ENCODE peak calls at places on chromosomes 13 and 19, in nine cellular contexts. I, K, P, G, O, N, W, T and D are unnamed samples.

GRCh38 chr13:70523622-70524021 is 415.4 kb upstream of the KLHL1 start:
- DNase-seq in I (peak), K (no peak), P (peak), G (no peak), O (peak), N (no peak), W (no peak), T (no peak), D (no peak)

GRCh38 chr19:6590458-6591319 is at the start of gene CD70:
- DNase-seq in I (no peak), K (no peak), P (no peak), G (peak), O (no peak), N (peak), W (no peak), T (no peak), D (peak)

GRCh38 chr19:18514800-18515682 is 6.8 kb downstream of the ELL start:
- DNase-seq in I (peak), K (peak), P (peak), G (no peak), O (no peak), N (peak), W (no peak), T (no peak), D (no peak)

GRCh38 chr19:367963-368623 is 23.5 kb upstream of the MIER2 start:
- DNase-seq in I (no peak), K (no peak), P (no peak), G (no peak), O (no peak), N (no peak), W (no peak), T (no peak), D (no peak)

GRCh38 chr13:28659611-28659970 is 661 bp downstream of the POMP start:
- DNase-seq in I (no peak), K (peak), P (peak), G (no peak), O (no peak), N (peak), W (no peak), T (no peak), D (no peak)

GRCh38 chr19:17718467-17718987 is 753 bp upstream of the MAP1S start:
- DNase-seq in I (no peak), K (no peak), P (no peak), G (no peak), O (no peak), N (no peak), W (no peak), T (no peak), D (no peak)

GRCh38 chr13:101181076-101181685 is 235.1 kb downstream of the NALCN start:
- DNase-seq in I (no peak), K (no peak), P (no peak), G (no peak), O (no peak), N (no peak), W (no peak), T (no peak), D (no peak)

GRCh38 chr19:38942471-38943181 is 11.9 kb downstream of the MRPS12 start:
- DNase-seq in I (no peak), K (no peak), P (no peak), G (no peak), O (no peak), N (no peak), W (no peak), T (no peak), D (no peak)

GRCh38 chr19:8552810-8553209 is 24.4 kb downstream of the MYO1F start:
- DNase-seq in I (peak), K (peak), P (peak), G (no peak), O (no peak), N (no peak), W (no peak), T (no peak), D (no peak)

GRCh38 chr13:113468461-113469147 is 15.3 kb upstream of the ADPRHL1 start:
- DNase-seq in I (no peak), K (no peak), P (no peak), G (no peak), O (no peak), N (no peak), W (no peak), T (no peak), D (no peak)

GRCh38 chr13:64441740-64442139 is 2788.4 kb downstream of the PCDH9 start:
- DNase-seq in I (no peak), K (no peak), P (no peak), G (no peak), O (no peak), N (no peak), W (no peak), T (no peak), D (no peak)

GRCh38 chr13:27194895-27195764 is 23.5 kb upstream of the USP12 start:
- DNase-seq in I (no peak), K (peak), P (peak), G (no peak), O (no peak), N (no peak), W (no peak), T (peak), D (no peak)

GRCh38 chr13:32426981-32427851 is 714 bp downstream of the N4BP2L1 start:
- DNase-seq in I (no peak), K (peak), P (peak), G (peak), O (no peak), N (peak), W (no peak), T (no peak), D (peak)

GRCh38 chr13:79560954-79561353 is 80.0 kb downstream of the NDFIP2 start:
- DNase-seq in I (no peak), K (no peak), P (no peak), G (no peak), O (no peak), N (no peak), W (no peak), T (no peak), D (no peak)

GRCh38 chr19:55005684-55006488 is 32.2 kb downstream of the GP6 start:
- DNase-seq in I (peak), K (no peak), P (peak), G (peak), O (peak), N (peak), W (peak), T (peak), D (peak)

GRCh38 chr13:30042891-30043630 is 192.6 kb upstream of the UBL3 start:
- DNase-seq in I (no peak), K (no peak), P (no peak), G (no peak), O (no peak), N (no peak), W (no peak), T (no peak), D (no peak)

GRCh38 chr13:100158569-100158968 is 69.7 kb downstream of the PCCA start:
- DNase-seq in I (no peak), K (no peak), P (no peak), G (no peak), O (no peak), N (no peak), W (no peak), T (no peak), D (no peak)

GRCh38 chr13:41246969-41247750 is 16.2 kb downstream of the MTRF1 start:
- DNase-seq in I (no peak), K (no peak), P (no peak), G (no peak), O (no peak), N (no peak), W (no peak), T (no peak), D (no peak)

GRCh38 chr19:55384576-55385235 is 614 bp upstream of the TMEM238 start:
- DNase-seq in I (peak), K (no peak), P (no peak), G (no peak), O (no peak), N (no peak), W (no peak), T (no peak), D (no peak)

GRCh38 chr13:21671793-21672680 is 1.2 kb downstream of the FGF9 start:
- DNase-seq in I (peak), K (no peak), P (no peak), G (no peak), O (no peak), N (no peak), W (no peak), T (no peak), D (no peak)

GRCh38 chr13:26872444-26873173 is 112.0 kb upstream of the GPR12 start:
- DNase-seq in I (peak), K (peak), P (peak), G (peak), O (peak), N (peak), W (no peak), T (no peak), D (peak)

GRCh38 chr19:2164020-2164988 is 571 bp downstream of the DOT1L start:
- DNase-seq in I (no peak), K (no peak), P (peak), G (no peak), O (no peak), N (no peak), W (no peak), T (no peak), D (peak)

GRCh38 chr19:5253403-5254110 is 87.1 kb downstream of the PTPRS start:
- DNase-seq in I (no peak), K (no peak), P (peak), G (no peak), O (no peak), N (no peak), W (no peak), T (peak), D (no peak)

GRCh38 chr13:29684441-29684840 is 89.0 kb upstream of the SLC7A1 start:
- DNase-seq in I (no peak), K (no peak), P (no peak), G (no peak), O (no peak), N (no peak), W (no peak), T (no peak), D (no peak)

GRCh38 chr13:98410591-98410990 is 166.3 kb downstream of the STK24 start:
- DNase-seq in I (no peak), K (no peak), P (peak), G (no peak), O (no peak), N (no peak), W (no peak), T (no peak), D (no peak)

GRCh38 chr19:40549007-40549708 is 27.5 kb upstream of the SHKBP1 start:
- DNase-seq in I (peak), K (peak), P (peak), G (peak), O (peak), N (peak), W (peak), T (no peak), D (peak)

GRCh38 chr19:19217110-19217509 is 5.4 kb downstream of the NCAN start:
- DNase-seq in I (no peak), K (peak), P (peak), G (no peak), O (no peak), N (no peak), W (no peak), T (no peak), D (no peak)

GRCh38 chr19:45768644-45769053 is 403 bp downstream of the SIX5 start:
- DNase-seq in I (no peak), K (peak), P (peak), G (peak), O (no peak), N (peak), W (no peak), T (no peak), D (peak)

GRCh38 chr13:20128459-20128927 is 32.4 kb downstream of the GJA3 start:
- DNase-seq in I (no peak), K (no peak), P (no peak), G (no peak), O (no peak), N (no peak), W (no peak), T (no peak), D (no peak)

GRCh38 chr19:28644261-28644660 is 568.7 kb downstream of the UQCRFS1 start:
- DNase-seq in I (no peak), K (no peak), P (no peak), G (no peak), O (no peak), N (no peak), W (no peak), T (no peak), D (no peak)

GRCh38 chr13:28719656-28720055 is 886 bp upstream of the SLC46A3 start:
- DNase-seq in I (no peak), K (peak), P (peak), G (no peak), O (no peak), N (no peak), W (no peak), T (peak), D (no peak)

GRCh38 chr19:33241091-33241529 is 15.5 kb upstream of the SLC7A10 start:
- DNase-seq in I (no peak), K (no peak), P (no peak), G (no peak), O (no peak), N (peak), W (no peak), T (no peak), D (no peak)

GRCh38 chr19:51439021-51439465 is 19.2 kb downstream of the SIGLEC8 start:
- DNase-seq in I (no peak), K (peak), P (peak), G (peak), O (no peak), N (peak), W (no peak), T (no peak), D (peak)

GRCh38 chr19:4208385-4209094 is 20.8 kb upstream of the EBI3 start:
- DNase-seq in I (no peak), K (peak), P (peak), G (no peak), O (no peak), N (no peak), W (no peak), T (no peak), D (no peak)

GRCh38 chr13:42895781-42896180 is 96.3 kb downstream of the EPSTI1 start:
- DNase-seq in I (no peak), K (peak), P (no peak), G (no peak), O (no peak), N (no peak), W (no peak), T (no peak), D (no peak)

GRCh38 chr19:58560921-58561320 is 2.5 kb upstream of the UBE2M start:
- DNase-seq in I (no peak), K (no peak), P (no peak), G (no peak), O (no peak), N (no peak), W (no peak), T (no peak), D (no peak)

GRCh38 chr13:91375119-91375729 is 23.2 kb upstream of the GPC5 start:
- DNase-seq in I (peak), K (peak), P (peak), G (no peak), O (no peak), N (no peak), W (no peak), T (no peak), D (no peak)

GRCh38 chr13:25717798-25718197 is 334.0 kb downstream of the SHISA2 start:
- DNase-seq in I (no peak), K (no peak), P (no peak), G (no peak), O (no peak), N (no peak), W (no peak), T (no peak), D (no peak)

GRCh38 chr19:4584670-4585460 is 25.4 kb upstream of the SEMA6B start:
- DNase-seq in I (peak), K (no peak), P (no peak), G (no peak), O (peak), N (no peak), W (no peak), T (no peak), D (no peak)